ENCODE peak calls at places on chromosomes 7 and 10, in five cellular contexts. One of them, this sample, is unnamed. For H3K4me1, the result is how much of the 10 kb centered on the place peaks cover.

GRCh38 chr7:74269757-74270277 is 15.6 kb upstream of the RFC2 start:
- DNase-seq in fibroblast of lung: peak
- DNase-seq in Peyer's patch: peak
- DNase-seq in sigmoid colon: no peak
- DNase-seq in effector memory CD4-positive, alpha-beta T cell: peak
- DNase-seq in this sample: peak

GRCh38 chr10:30559118-30559684 is 70.4 kb downstream of the LYZL2 start:
- DNase-seq in fibroblast of lung: no peak
- DNase-seq in Peyer's patch: peak
- DNase-seq in sigmoid colon: no peak
- DNase-seq in effector memory CD4-positive, alpha-beta T cell: no peak
- DNase-seq in this sample: no peak

GRCh38 chr7:26199301-26200112 is 1.0 kb downstream of the HNRNPA2B1 start:
- DNase-seq in fibroblast of lung: peak
- DNase-seq in Peyer's patch: peak
- DNase-seq in sigmoid colon: peak
- DNase-seq in effector memory CD4-positive, alpha-beta T cell: peak
- DNase-seq in this sample: peak

GRCh38 chr7:125773113-125773800 is 843.6 kb upstream of the POT1 start:
- DNase-seq in fibroblast of lung: no peak
- DNase-seq in Peyer's patch: no peak
- DNase-seq in sigmoid colon: no peak
- DNase-seq in effector memory CD4-positive, alpha-beta T cell: no peak
- DNase-seq in this sample: no peak

GRCh38 chr10:59606551-59606961 is 103.1 kb downstream of the SLC16A9 start:
- DNase-seq in fibroblast of lung: peak
- DNase-seq in Peyer's patch: no peak
- DNase-seq in sigmoid colon: no peak
- DNase-seq in effector memory CD4-positive, alpha-beta T cell: no peak
- DNase-seq in this sample: no peak

GRCh38 chr7:29866490-29866930 is 60.2 kb downstream of the WIPF3 start:
- DNase-seq in fibroblast of lung: peak
- DNase-seq in Peyer's patch: no peak
- DNase-seq in sigmoid colon: no peak
- DNase-seq in effector memory CD4-positive, alpha-beta T cell: no peak
- DNase-seq in this sample: peak

GRCh38 chr10:50990568-50991495 is 83.5 kb upstream of the PRKG1 start:
- DNase-seq in fibroblast of lung: peak
- DNase-seq in Peyer's patch: peak
- DNase-seq in sigmoid colon: peak
- DNase-seq in effector memory CD4-positive, alpha-beta T cell: no peak
- DNase-seq in this sample: no peak

GRCh38 chr7:83155407-83155806 is 7.3 kb downstream of the PCLO start:
- DNase-seq in fibroblast of lung: no peak
- DNase-seq in Peyer's patch: no peak
- DNase-seq in sigmoid colon: no peak
- DNase-seq in effector memory CD4-positive, alpha-beta T cell: no peak
- DNase-seq in this sample: no peak

GRCh38 chr7:92973964-92974363 is 137.6 kb upstream of the CDK6 start:
- DNase-seq in fibroblast of lung: peak
- DNase-seq in Peyer's patch: no peak
- DNase-seq in sigmoid colon: no peak
- DNase-seq in effector memory CD4-positive, alpha-beta T cell: no peak
- DNase-seq in this sample: no peak

GRCh38 chr10:19719320-19719719 is 96.9 kb upstream of the PLXDC2 start:
- DNase-seq in fibroblast of lung: peak
- DNase-seq in Peyer's patch: no peak
- DNase-seq in sigmoid colon: no peak
- DNase-seq in effector memory CD4-positive, alpha-beta T cell: no peak
- DNase-seq in this sample: no peak

GRCh38 chr7:81478664-81479063 is 291.2 kb downstream of the HGF start:
- DNase-seq in fibroblast of lung: no peak
- DNase-seq in Peyer's patch: peak
- DNase-seq in sigmoid colon: no peak
- DNase-seq in effector memory CD4-positive, alpha-beta T cell: no peak
- DNase-seq in this sample: no peak

GRCh38 chr7:23242935-23243334 is 3.6 kb upstream of the GPNMB start:
- DNase-seq in fibroblast of lung: no peak
- DNase-seq in Peyer's patch: no peak
- DNase-seq in sigmoid colon: no peak
- DNase-seq in effector memory CD4-positive, alpha-beta T cell: no peak
- DNase-seq in this sample: no peak

GRCh38 chr7:27197137-27198042 is 2.5 kb downstream of the HOXA13 start:
- DNase-seq in fibroblast of lung: no peak
- DNase-seq in Peyer's patch: no peak
- DNase-seq in sigmoid colon: no peak
- DNase-seq in effector memory CD4-positive, alpha-beta T cell: no peak
- DNase-seq in this sample: no peak

GRCh38 chr10:49298666-49298989 is 342 bp upstream of the C10orf71 start:
- DNase-seq in fibroblast of lung: no peak
- DNase-seq in Peyer's patch: no peak
- DNase-seq in sigmoid colon: peak
- DNase-seq in effector memory CD4-positive, alpha-beta T cell: no peak
- DNase-seq in this sample: peak

GRCh38 chr10:123614888-123615287 is 51.3 kb upstream of the GPR26 start:
- DNase-seq in fibroblast of lung: peak
- DNase-seq in Peyer's patch: peak
- DNase-seq in sigmoid colon: no peak
- DNase-seq in effector memory CD4-positive, alpha-beta T cell: no peak
- DNase-seq in this sample: peak

GRCh38 chr7:135012229-135012628 is 25.9 kb downstream of the AGBL3 start:
- DNase-seq in fibroblast of lung: no peak
- DNase-seq in Peyer's patch: no peak
- DNase-seq in sigmoid colon: no peak
- DNase-seq in effector memory CD4-positive, alpha-beta T cell: no peak
- DNase-seq in this sample: no peak

GRCh38 chr7:74405191-74405898 is 48.4 kb upstream of the GTF2IRD1 start:
- DNase-seq in fibroblast of lung: no peak
- DNase-seq in Peyer's patch: no peak
- DNase-seq in sigmoid colon: peak
- DNase-seq in effector memory CD4-positive, alpha-beta T cell: no peak
- DNase-seq in this sample: no peak

GRCh38 chr7:137990251-137990901 is 11.5 kb downstream of the CREB3L2 start:
- DNase-seq in fibroblast of lung: peak
- DNase-seq in Peyer's patch: no peak
- DNase-seq in sigmoid colon: no peak
- DNase-seq in effector memory CD4-positive, alpha-beta T cell: no peak
- DNase-seq in this sample: no peak

GRCh38 chr10:100828744-100829102 is 83.3 kb downstream of the PAX2 start:
- DNase-seq in fibroblast of lung: no peak
- DNase-seq in Peyer's patch: no peak
- DNase-seq in sigmoid colon: peak
- DNase-seq in effector memory CD4-positive, alpha-beta T cell: no peak
- DNase-seq in this sample: no peak

GRCh38 chr10:110857265-110858158 is 14.2 kb upstream of the PDCD4 start:
- DNase-seq in fibroblast of lung: peak
- DNase-seq in Peyer's patch: peak
- DNase-seq in sigmoid colon: peak
- DNase-seq in effector memory CD4-positive, alpha-beta T cell: no peak
- DNase-seq in this sample: peak

GRCh38 chr7:36232971-36233550 is 80.0 kb downstream of the EEPD1 start:
- DNase-seq in fibroblast of lung: no peak
- DNase-seq in Peyer's patch: no peak
- DNase-seq in sigmoid colon: no peak
- DNase-seq in effector memory CD4-positive, alpha-beta T cell: no peak
- DNase-seq in this sample: no peak

GRCh38 chr7:115634633-115635032 is 395.9 kb downstream of the TFEC start:
- DNase-seq in fibroblast of lung: peak
- DNase-seq in Peyer's patch: no peak
- DNase-seq in sigmoid colon: no peak
- DNase-seq in effector memory CD4-positive, alpha-beta T cell: no peak
- DNase-seq in this sample: no peak

GRCh38 chr7:152402384-152403250 is 33.2 kb downstream of the KMT2C start:
- DNase-seq in fibroblast of lung: no peak
- DNase-seq in Peyer's patch: no peak
- DNase-seq in sigmoid colon: no peak
- DNase-seq in effector memory CD4-positive, alpha-beta T cell: no peak
- DNase-seq in this sample: no peak

GRCh38 chr10:93180402-93181040 is 106.8 kb downstream of the CYP26A1 start:
- DNase-seq in fibroblast of lung: peak
- DNase-seq in Peyer's patch: no peak
- DNase-seq in sigmoid colon: peak
- DNase-seq in effector memory CD4-positive, alpha-beta T cell: no peak
- DNase-seq in this sample: peak

GRCh38 chr7:147937428-147937827 is 653.1 kb upstream of the C7orf33 start:
- DNase-seq in fibroblast of lung: no peak
- DNase-seq in Peyer's patch: no peak
- DNase-seq in sigmoid colon: no peak
- DNase-seq in effector memory CD4-positive, alpha-beta T cell: no peak
- DNase-seq in this sample: no peak

GRCh38 chr7:100875356-100875751 is 451 bp downstream of the SRRT start:
- DNase-seq in fibroblast of lung: no peak
- DNase-seq in Peyer's patch: no peak
- DNase-seq in sigmoid colon: peak
- DNase-seq in effector memory CD4-positive, alpha-beta T cell: no peak
- DNase-seq in this sample: no peak

GRCh38 chr7:103594186-103594585 is 148.2 kb upstream of the SLC26A5 start:
- DNase-seq in fibroblast of lung: no peak
- DNase-seq in Peyer's patch: no peak
- DNase-seq in sigmoid colon: no peak
- DNase-seq in effector memory CD4-positive, alpha-beta T cell: no peak
- DNase-seq in this sample: no peak

GRCh38 chr10:11830836-11831519 is 7.8 kb downstream of the PROSER2 start:
- DNase-seq in fibroblast of lung: no peak
- DNase-seq in Peyer's patch: no peak
- DNase-seq in sigmoid colon: peak
- DNase-seq in effector memory CD4-positive, alpha-beta T cell: no peak
- DNase-seq in this sample: no peak

GRCh38 chr10:73246322-73246782 is 703 bp downstream of the DNAJC9 start:
- DNase-seq in fibroblast of lung: peak
- DNase-seq in Peyer's patch: no peak
- DNase-seq in sigmoid colon: no peak
- DNase-seq in effector memory CD4-positive, alpha-beta T cell: no peak
- DNase-seq in this sample: no peak

GRCh38 chr10:178208-178607 is 43.0 kb downstream of the ZMYND11 start:
- DNase-seq in fibroblast of lung: peak
- DNase-seq in Peyer's patch: no peak
- DNase-seq in sigmoid colon: no peak
- DNase-seq in effector memory CD4-positive, alpha-beta T cell: no peak
- DNase-seq in this sample: no peak

GRCh38 chr7:148914208-148914777 is 30.2 kb upstream of the EZH2 start:
- DNase-seq in fibroblast of lung: peak
- DNase-seq in Peyer's patch: no peak
- DNase-seq in sigmoid colon: no peak
- DNase-seq in effector memory CD4-positive, alpha-beta T cell: no peak
- DNase-seq in this sample: no peak

GRCh38 chr10:103879409-103879808 is 24.0 kb upstream of the SH3PXD2A start:
- DNase-seq in fibroblast of lung: no peak
- DNase-seq in Peyer's patch: no peak
- DNase-seq in sigmoid colon: no peak
- DNase-seq in effector memory CD4-positive, alpha-beta T cell: no peak
- DNase-seq in this sample: no peak

DNA sequence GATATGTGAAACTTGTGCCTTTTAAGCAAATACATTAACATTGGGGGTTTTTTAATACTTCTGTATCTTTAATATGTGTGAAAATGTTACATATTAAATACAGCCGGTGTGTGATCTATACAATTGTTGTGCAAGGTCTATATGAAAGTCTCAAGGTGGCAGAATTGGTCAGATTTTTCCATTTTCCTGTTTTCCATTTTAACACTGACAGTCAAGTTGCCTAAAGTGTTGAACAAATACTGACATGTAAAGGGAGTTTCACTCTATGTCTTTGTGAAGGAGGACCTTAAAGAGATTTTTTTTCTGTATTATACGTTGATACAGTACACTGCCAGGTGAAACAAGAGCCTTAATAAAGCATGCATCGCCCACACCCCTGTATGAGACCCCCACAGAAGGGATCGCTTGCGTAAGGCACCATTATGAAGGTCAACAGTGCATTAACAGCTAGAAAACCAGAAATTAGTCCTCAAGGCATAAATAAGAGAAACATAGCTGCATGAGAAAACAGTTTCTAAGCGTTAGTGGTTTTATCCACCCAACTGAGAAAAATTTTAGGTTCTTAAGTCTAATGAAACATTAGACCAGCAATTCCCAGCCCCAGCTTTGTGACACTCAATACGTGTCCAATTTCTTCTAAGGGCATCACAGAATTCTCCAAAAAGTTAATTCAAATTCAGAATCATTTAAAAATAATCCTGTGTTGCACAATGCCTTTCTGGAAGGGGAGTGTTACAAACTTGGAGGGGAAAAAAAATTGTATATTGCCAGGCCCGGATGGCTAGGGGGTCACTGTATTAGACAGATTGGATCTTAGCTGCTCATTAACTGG is 6.9 kb downstream of the KLF6 start:
- DNase-seq in fibroblast of lung: peak
- DNase-seq in Peyer's patch: no peak
- DNase-seq in sigmoid colon: no peak
- DNase-seq in effector memory CD4-positive, alpha-beta T cell: no peak
- DNase-seq in this sample: no peak
- H3K27ac ChIP-seq in fibroblast of lung: peak
- H3K27ac ChIP-seq in Peyer's patch: peak
- H3K27ac ChIP-seq in sigmoid colon: peak
- H3K27ac ChIP-seq in effector memory CD4-positive, alpha-beta T cell: peak
- H3K27ac ChIP-seq in this sample: peak

GRCh38 chr7:44280636-44280992 is 44.8 kb downstream of the CAMK2B start:
- DNase-seq in fibroblast of lung: no peak
- DNase-seq in Peyer's patch: peak
- DNase-seq in sigmoid colon: peak
- DNase-seq in effector memory CD4-positive, alpha-beta T cell: no peak
- DNase-seq in this sample: no peak
- H3K4me1 ChIP-seq in fibroblast of lung: under half
- H3K4me1 ChIP-seq in Peyer's patch: under half
- H3K4me1 ChIP-seq in sigmoid colon: under half
- H3K4me1 ChIP-seq in effector memory CD4-positive, alpha-beta T cell: under half
- H3K4me1 ChIP-seq in this sample: under half

DNA sequence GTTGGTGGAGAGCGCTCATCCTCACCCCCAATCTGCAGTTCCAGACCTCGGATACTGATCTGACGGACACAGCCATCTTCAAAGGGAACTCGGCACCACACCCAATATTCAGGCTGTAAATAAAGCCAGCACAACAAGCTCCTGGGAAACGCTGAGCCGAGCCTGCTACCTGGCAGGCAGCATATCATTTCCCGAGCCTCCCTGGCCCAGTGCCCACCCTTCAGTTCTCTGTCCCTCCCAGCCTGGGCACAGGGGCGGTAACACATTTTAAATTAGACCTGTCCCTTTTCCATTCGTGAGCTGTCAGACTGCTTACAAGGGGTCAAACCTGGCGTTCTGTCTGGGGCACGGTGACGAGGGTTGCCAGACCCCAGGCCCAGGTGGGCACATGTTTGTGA is 250.5 kb downstream of the ARHGAP12 start:
- DNase-seq in fibroblast of lung: no peak
- DNase-seq in Peyer's patch: no peak
- DNase-seq in sigmoid colon: no peak
- DNase-seq in effector memory CD4-positive, alpha-beta T cell: no peak
- DNase-seq in this sample: no peak
- H3K27ac ChIP-seq in fibroblast of lung: no peak
- H3K27ac ChIP-seq in Peyer's patch: no peak
- H3K27ac ChIP-seq in sigmoid colon: peak
- H3K27ac ChIP-seq in effector memory CD4-positive, alpha-beta T cell: no peak
- H3K27ac ChIP-seq in this sample: no peak

DNA sequence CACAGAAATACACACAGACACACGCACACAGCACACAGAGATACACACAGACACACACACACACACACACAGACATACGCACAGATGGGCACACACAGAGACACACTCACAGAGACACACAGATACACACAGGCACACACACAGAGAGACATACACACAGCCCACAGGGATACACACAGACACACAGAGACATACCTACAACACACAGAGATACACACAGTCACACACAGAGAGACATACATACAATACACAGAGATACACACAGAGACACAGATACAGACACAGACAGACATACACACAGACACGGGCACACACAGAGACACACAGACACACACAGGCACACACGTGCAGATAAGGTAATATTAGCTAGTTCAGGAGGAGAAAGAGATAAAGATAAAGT is 76.9 kb downstream of the EGFR start:
- DNase-seq in fibroblast of lung: no peak
- DNase-seq in Peyer's patch: no peak
- DNase-seq in sigmoid colon: no peak
- DNase-seq in effector memory CD4-positive, alpha-beta T cell: no peak
- DNase-seq in this sample: no peak
- H3K4me1 ChIP-seq in fibroblast of lung: under half
- H3K4me1 ChIP-seq in Peyer's patch: under half
- H3K4me1 ChIP-seq in sigmoid colon: under half
- H3K4me1 ChIP-seq in effector memory CD4-positive, alpha-beta T cell: under half
- H3K4me1 ChIP-seq in this sample: under half

This sample was measured in tibial nerve.